ENCODE peak calls at places on chromosomes 4 and X, in ten cellular contexts. One of them, this sample, is unnamed.

GRCh38 chrX:106931831-106932491 is 11.8 kb downstream of the CLDN2 start:
- DNase-seq in colonic mucosa: no peak
- DNase-seq in mesothelial cell of epicardium: no peak
- DNase-seq in thyroid gland: no peak
- DNase-seq in A549: no peak
- DNase-seq in transverse colon: no peak
- DNase-seq in type B pancreatic cell: no peak
- DNase-seq in cardiac muscle cell: peak; percentile 39
- DNase-seq in endodermal cell: no peak
- DNase-seq in mammary epithelial cell: peak; percentile 7
- DNase-seq in this sample: no peak

GRCh38 chr4:43843501-43843900 is 605.1 kb downstream of the KCTD8 start:
- DNase-seq in mammary epithelial cell: no peak
- DNase-seq in cardiac muscle cell: no peak
- DNase-seq in transverse colon: no peak
- DNase-seq in mesothelial cell of epicardium: no peak
- DNase-seq in thyroid gland: peak; percentile 52
- DNase-seq in type B pancreatic cell: no peak
- DNase-seq in colonic mucosa: no peak
- DNase-seq in endodermal cell: no peak
- DNase-seq in A549: no peak
- DNase-seq in this sample: no peak

GRCh38 chr4:106369456-106370060 is 980 bp upstream of the GIMD1 start:
- DNase-seq in colonic mucosa: peak; percentile 22
- DNase-seq in type B pancreatic cell: no peak
- DNase-seq in endodermal cell: peak; percentile 72
- DNase-seq in mammary epithelial cell: peak; percentile 50
- DNase-seq in cardiac muscle cell: peak; percentile 57
- DNase-seq in mesothelial cell of epicardium: no peak
- DNase-seq in A549: peak; percentile 14
- DNase-seq in thyroid gland: no peak
- DNase-seq in transverse colon: no peak
- DNase-seq in this sample: peak; percentile 43

GRCh38 chr4:123398151-123398802 is 1.7 kb downstream of the SPRY1 start:
- DNase-seq in cardiac muscle cell: peak; percentile 89
- DNase-seq in endodermal cell: peak; percentile 87
- DNase-seq in A549: peak; percentile 24
- DNase-seq in colonic mucosa: peak; percentile 67
- DNase-seq in transverse colon: peak; percentile 83
- DNase-seq in type B pancreatic cell: peak; percentile 86
- DNase-seq in thyroid gland: peak; percentile 79
- DNase-seq in mammary epithelial cell: peak; percentile 68
- DNase-seq in mesothelial cell of epicardium: peak; percentile 63
- DNase-seq in this sample: peak; percentile 82

GRCh38 chr4:106869551-106869950 is 166.6 kb downstream of the DKK2 start:
- DNase-seq in thyroid gland: no peak
- DNase-seq in type B pancreatic cell: no peak
- DNase-seq in mesothelial cell of epicardium: no peak
- DNase-seq in mammary epithelial cell: peak; percentile 72
- DNase-seq in transverse colon: no peak
- DNase-seq in colonic mucosa: no peak
- DNase-seq in cardiac muscle cell: no peak
- DNase-seq in endodermal cell: no peak
- DNase-seq in A549: no peak
- DNase-seq in this sample: no peak

GRCh38 chr4:6134612-6135220 is 65.6 kb downstream of the JAKMIP1 start:
- DNase-seq in colonic mucosa: no peak
- DNase-seq in thyroid gland: no peak
- DNase-seq in type B pancreatic cell: no peak
- DNase-seq in transverse colon: no peak
- DNase-seq in mammary epithelial cell: no peak
- DNase-seq in mesothelial cell of epicardium: no peak
- DNase-seq in endodermal cell: no peak
- DNase-seq in A549: peak; percentile 31
- DNase-seq in cardiac muscle cell: no peak
- DNase-seq in this sample: no peak

GRCh38 chrX:106404512-106404911 is 207.3 kb upstream of the RADX start:
- DNase-seq in cardiac muscle cell: no peak
- DNase-seq in endodermal cell: no peak
- DNase-seq in A549: no peak
- DNase-seq in transverse colon: no peak
- DNase-seq in thyroid gland: no peak
- DNase-seq in mammary epithelial cell: peak; percentile 37
- DNase-seq in colonic mucosa: no peak
- DNase-seq in mesothelial cell of epicardium: no peak
- DNase-seq in type B pancreatic cell: no peak
- DNase-seq in this sample: peak; percentile 10

GRCh38 chrX:2489446-2490445 is 11.0 kb downstream of the DHRSX start:
- DNase-seq in transverse colon: no peak
- DNase-seq in A549: no peak
- DNase-seq in type B pancreatic cell: no peak
- DNase-seq in cardiac muscle cell: no peak
- DNase-seq in thyroid gland: no peak
- DNase-seq in endodermal cell: peak; percentile 27
- DNase-seq in mesothelial cell of epicardium: no peak
- DNase-seq in mammary epithelial cell: no peak
- DNase-seq in colonic mucosa: no peak
- DNase-seq in this sample: no peak

GRCh38 chr4:89661490-89661889 is 175.5 kb downstream of the SNCA start:
- DNase-seq in mesothelial cell of epicardium: no peak
- DNase-seq in transverse colon: no peak
- DNase-seq in thyroid gland: no peak
- DNase-seq in colonic mucosa: no peak
- DNase-seq in endodermal cell: no peak
- DNase-seq in cardiac muscle cell: peak; percentile 15
- DNase-seq in A549: no peak
- DNase-seq in type B pancreatic cell: no peak
- DNase-seq in mammary epithelial cell: peak; percentile 86
- DNase-seq in this sample: no peak

GRCh38 chrX:50586980-50587379 is 116.4 kb upstream of the DGKK start:
- DNase-seq in cardiac muscle cell: no peak
- DNase-seq in A549: no peak
- DNase-seq in type B pancreatic cell: no peak
- DNase-seq in mesothelial cell of epicardium: no peak
- DNase-seq in mammary epithelial cell: no peak
- DNase-seq in endodermal cell: no peak
- DNase-seq in transverse colon: no peak
- DNase-seq in thyroid gland: no peak
- DNase-seq in colonic mucosa: no peak
- DNase-seq in this sample: no peak

GRCh38 chrX:110123331-110123782 is 120.4 kb downstream of the TMEM164 start:
- DNase-seq in A549: no peak
- DNase-seq in colonic mucosa: no peak
- DNase-seq in cardiac muscle cell: no peak
- DNase-seq in transverse colon: no peak
- DNase-seq in mammary epithelial cell: no peak
- DNase-seq in endodermal cell: no peak
- DNase-seq in thyroid gland: no peak
- DNase-seq in mesothelial cell of epicardium: no peak
- DNase-seq in type B pancreatic cell: no peak
- DNase-seq in this sample: no peak

GRCh38 chr4:24226018-24226417 is 336.2 kb upstream of the PPARGC1A start:
- DNase-seq in thyroid gland: no peak
- DNase-seq in transverse colon: no peak
- DNase-seq in cardiac muscle cell: no peak
- DNase-seq in mesothelial cell of epicardium: no peak
- DNase-seq in endodermal cell: no peak
- DNase-seq in mammary epithelial cell: no peak
- DNase-seq in colonic mucosa: no peak
- DNase-seq in A549: no peak
- DNase-seq in type B pancreatic cell: no peak
- DNase-seq in this sample: no peak

GRCh38 chrX:44997888-44998287 is 124.9 kb downstream of the KDM6A start:
- DNase-seq in A549: no peak
- DNase-seq in transverse colon: no peak
- DNase-seq in thyroid gland: no peak
- DNase-seq in cardiac muscle cell: no peak
- DNase-seq in mammary epithelial cell: no peak
- DNase-seq in colonic mucosa: no peak
- DNase-seq in endodermal cell: no peak
- DNase-seq in type B pancreatic cell: no peak
- DNase-seq in mesothelial cell of epicardium: no peak
- DNase-seq in this sample: no peak

GRCh38 chr4:149176019-149176418 is 639.6 kb downstream of the IQCM start:
- DNase-seq in A549: no peak
- DNase-seq in endodermal cell: peak; percentile 75
- DNase-seq in thyroid gland: peak; percentile 24
- DNase-seq in mammary epithelial cell: no peak
- DNase-seq in cardiac muscle cell: no peak
- DNase-seq in transverse colon: peak; percentile 10
- DNase-seq in colonic mucosa: peak; percentile 51
- DNase-seq in mesothelial cell of epicardium: no peak
- DNase-seq in type B pancreatic cell: no peak
- DNase-seq in this sample: peak; percentile 41

GRCh38 chr4:156763511-156763910 is 208.1 kb downstream of the PDGFC start:
- DNase-seq in type B pancreatic cell: no peak
- DNase-seq in A549: no peak
- DNase-seq in colonic mucosa: no peak
- DNase-seq in endodermal cell: no peak
- DNase-seq in mesothelial cell of epicardium: no peak
- DNase-seq in thyroid gland: no peak
- DNase-seq in mammary epithelial cell: no peak
- DNase-seq in transverse colon: no peak
- DNase-seq in cardiac muscle cell: no peak
- DNase-seq in this sample: no peak

GRCh38 chr4:27123050-27123768 is 262.6 kb downstream of the STIM2 start:
- DNase-seq in cardiac muscle cell: no peak
- DNase-seq in type B pancreatic cell: no peak
- DNase-seq in colonic mucosa: peak; percentile 63
- DNase-seq in mammary epithelial cell: peak; percentile 8
- DNase-seq in endodermal cell: peak; percentile 88
- DNase-seq in A549: no peak
- DNase-seq in transverse colon: peak; percentile 36
- DNase-seq in mesothelial cell of epicardium: no peak
- DNase-seq in thyroid gland: no peak
- DNase-seq in this sample: peak; percentile 34

GRCh38 chr4:29085748-29086147 is 1634.4 kb upstream of the PCDH7 start:
- DNase-seq in endodermal cell: no peak
- DNase-seq in thyroid gland: no peak
- DNase-seq in transverse colon: no peak
- DNase-seq in mammary epithelial cell: no peak
- DNase-seq in colonic mucosa: no peak
- DNase-seq in cardiac muscle cell: no peak
- DNase-seq in A549: no peak
- DNase-seq in type B pancreatic cell: no peak
- DNase-seq in mesothelial cell of epicardium: no peak
- DNase-seq in this sample: no peak

GRCh38 chr4:180542445-180543100 is 1700.6 kb upstream of the TENM3 start:
- DNase-seq in A549: no peak
- DNase-seq in colonic mucosa: no peak
- DNase-seq in transverse colon: no peak
- DNase-seq in mammary epithelial cell: peak; percentile 72
- DNase-seq in mesothelial cell of epicardium: no peak
- DNase-seq in endodermal cell: no peak
- DNase-seq in cardiac muscle cell: no peak
- DNase-seq in type B pancreatic cell: no peak
- DNase-seq in thyroid gland: no peak
- DNase-seq in this sample: peak; percentile 40

GRCh38 chr4:1247811-1248261 is 1.1 kb downstream of the CTBP1 start:
- DNase-seq in transverse colon: no peak
- DNase-seq in mesothelial cell of epicardium: no peak
- DNase-seq in A549: no peak
- DNase-seq in thyroid gland: no peak
- DNase-seq in cardiac muscle cell: peak; percentile 62
- DNase-seq in mammary epithelial cell: peak; percentile 54
- DNase-seq in colonic mucosa: no peak
- DNase-seq in type B pancreatic cell: no peak
- DNase-seq in endodermal cell: no peak
- DNase-seq in this sample: no peak

GRCh38 chr4:15117270-15117946 is 115.1 kb downstream of the CPEB2 start:
- DNase-seq in cardiac muscle cell: no peak
- DNase-seq in mesothelial cell of epicardium: no peak
- DNase-seq in transverse colon: no peak
- DNase-seq in type B pancreatic cell: no peak
- DNase-seq in mammary epithelial cell: no peak
- DNase-seq in colonic mucosa: no peak
- DNase-seq in A549: no peak
- DNase-seq in endodermal cell: no peak
- DNase-seq in thyroid gland: no peak
- DNase-seq in this sample: no peak

GRCh38 chrX:46954716-46955115 is 42.5 kb downstream of the JADE3 start:
- DNase-seq in cardiac muscle cell: no peak
- DNase-seq in A549: no peak
- DNase-seq in transverse colon: no peak
- DNase-seq in thyroid gland: no peak
- DNase-seq in mesothelial cell of epicardium: no peak
- DNase-seq in colonic mucosa: no peak
- DNase-seq in mammary epithelial cell: no peak
- DNase-seq in type B pancreatic cell: no peak
- DNase-seq in endodermal cell: no peak
- DNase-seq in this sample: no peak

GRCh38 chr4:148067307-148067916 is 335.5 kb downstream of the ARHGAP10 start:
- DNase-seq in A549: no peak
- DNase-seq in type B pancreatic cell: no peak
- DNase-seq in transverse colon: no peak
- DNase-seq in mammary epithelial cell: no peak
- DNase-seq in colonic mucosa: no peak
- DNase-seq in cardiac muscle cell: peak; percentile 37
- DNase-seq in endodermal cell: no peak
- DNase-seq in thyroid gland: peak; percentile 75
- DNase-seq in mesothelial cell of epicardium: no peak
- DNase-seq in this sample: no peak
- TF ChIP-seq CTCF in A549: no peak
- TF ChIP-seq CTCF in type B pancreatic cell: no peak
- TF ChIP-seq CTCF in transverse colon: no peak
- TF ChIP-seq CTCF in mammary epithelial cell: no peak
- TF ChIP-seq CTCF in colonic mucosa: no peak
- TF ChIP-seq CTCF in cardiac muscle cell: no peak
- TF ChIP-seq CTCF in endodermal cell: no peak
- TF ChIP-seq CTCF in thyroid gland: no peak
- TF ChIP-seq CTCF in mesothelial cell of epicardium: no peak
- TF ChIP-seq CTCF in this sample: no peak

GRCh38 chr4:159444668-159445067 is 341.8 kb downstream of the RAPGEF2 start:
- DNase-seq in A549: no peak
- DNase-seq in transverse colon: no peak
- DNase-seq in cardiac muscle cell: no peak
- DNase-seq in endodermal cell: no peak
- DNase-seq in mammary epithelial cell: peak; percentile 60
- DNase-seq in type B pancreatic cell: no peak
- DNase-seq in colonic mucosa: no peak
- DNase-seq in mesothelial cell of epicardium: no peak
- DNase-seq in thyroid gland: no peak
- DNase-seq in this sample: no peak
- TF ChIP-seq CTCF in A549: no peak
- TF ChIP-seq CTCF in transverse colon: no peak
- TF ChIP-seq CTCF in cardiac muscle cell: peak; percentile 18
- TF ChIP-seq CTCF in endodermal cell: peak; percentile 47
- TF ChIP-seq CTCF in mammary epithelial cell: peak; percentile 35
- TF ChIP-seq CTCF in type B pancreatic cell: no peak
- TF ChIP-seq CTCF in colonic mucosa: no peak
- TF ChIP-seq CTCF in mesothelial cell of epicardium: no peak
- TF ChIP-seq CTCF in thyroid gland: no peak
- TF ChIP-seq CTCF in this sample: no peak

GRCh38 chr4:2712261-2712842 is 43.8 kb downstream of the TNIP2 start:
- DNase-seq in colonic mucosa: no peak
- DNase-seq in thyroid gland: no peak
- DNase-seq in mesothelial cell of epicardium: no peak
- DNase-seq in transverse colon: no peak
- DNase-seq in mammary epithelial cell: no peak
- DNase-seq in type B pancreatic cell: no peak
- DNase-seq in A549: no peak
- DNase-seq in endodermal cell: peak; percentile 75
- DNase-seq in cardiac muscle cell: peak; percentile 20
- DNase-seq in this sample: no peak
- TF ChIP-seq CTCF in colonic mucosa: no peak
- TF ChIP-seq CTCF in thyroid gland: no peak
- TF ChIP-seq CTCF in mesothelial cell of epicardium: no peak
- TF ChIP-seq CTCF in transverse colon: no peak
- TF ChIP-seq CTCF in mammary epithelial cell: no peak
- TF ChIP-seq CTCF in type B pancreatic cell: peak; percentile 65
- TF ChIP-seq CTCF in A549: no peak
- TF ChIP-seq CTCF in endodermal cell: peak; percentile 75
- TF ChIP-seq CTCF in cardiac muscle cell: peak; percentile 12
- TF ChIP-seq CTCF in this sample: no peak

GRCh38 chr4:25234390-25235367 is 846 bp downstream of the PI4K2B start:
- DNase-seq in mesothelial cell of epicardium: peak; percentile 47
- DNase-seq in colonic mucosa: peak; percentile 60
- DNase-seq in cardiac muscle cell: peak; percentile 77
- DNase-seq in endodermal cell: peak; percentile 81
- DNase-seq in A549: peak; percentile 49
- DNase-seq in transverse colon: peak; percentile 42
- DNase-seq in mammary epithelial cell: peak; percentile 97
- DNase-seq in type B pancreatic cell: peak; percentile 70
- DNase-seq in thyroid gland: peak; percentile 58
- DNase-seq in this sample: peak; percentile 30
- TF ChIP-seq CTCF in mesothelial cell of epicardium: peak; percentile 58
- TF ChIP-seq CTCF in colonic mucosa: peak; percentile 50
- TF ChIP-seq CTCF in cardiac muscle cell: peak; percentile 59
- TF ChIP-seq CTCF in endodermal cell: peak; percentile 40
- TF ChIP-seq CTCF in A549: peak; percentile 11
- TF ChIP-seq CTCF in transverse colon: peak; percentile 67
- TF ChIP-seq CTCF in mammary epithelial cell: peak; percentile 55
- TF ChIP-seq CTCF in type B pancreatic cell: peak; percentile 71
- TF ChIP-seq CTCF in thyroid gland: peak; percentile 55
- TF ChIP-seq CTCF in this sample: no peak

This sample was measured in Calu3.